ENCODE peak calls at places on chromosomes 1 and 21, in six cellular contexts. A is left lung, I is OCI-LY7, J is tibial nerve, U is fibroblast of lung, W is cardiac muscle cell. R is an unnamed sample. For H3K4me1, the result is how much of the 10 kb centered on the place peaks cover.

GRCh38 chr1:41486053-41486891 is 1.8 kb upstream of the EDN2 start:
- DNase-seq in A (no peak), I (no peak), J (no peak), U (peak), W (no peak), R (no peak)

GRCh38 chr1:212401838-212402582 is 12.7 kb downstream of the PACC1 start:
- DNase-seq in A (no peak), I (no peak), J (no peak), U (peak), W (no peak), R (peak)

GRCh38 chr1:43992232-43992995 is 1.0 kb downstream of the CCDC24 start:
- DNase-seq in A (no peak), I (no peak), J (no peak), U (no peak), W (no peak), R (no peak)

GRCh38 chr1:229199261-229199850 is 71.6 kb upstream of the RAB4A start:
- DNase-seq in A (no peak), I (no peak), J (no peak), U (no peak), W (no peak), R (no peak)

GRCh38 chr1:89609781-89610456 is 23.0 kb upstream of the LRRC8C start:
- DNase-seq in A (no peak), I (no peak), J (no peak), U (no peak), W (no peak), R (no peak)

GRCh38 chr1:227896710-227897655 is 50.7 kb downstream of the WNT9A start:
- DNase-seq in A (peak), I (no peak), J (no peak), U (no peak), W (no peak), R (no peak)

GRCh38 chr1:21891621-21892479 is 45.3 kb downstream of the HSPG2 start:
- DNase-seq in A (no peak), I (no peak), J (no peak), U (no peak), W (no peak), R (no peak)

GRCh38 chr21:25963186-25963585 is 207.4 kb downstream of the APP start:
- DNase-seq in A (no peak), I (no peak), J (no peak), U (peak), W (no peak), R (peak)

GRCh38 chr1:7422966-7423365 is 348.1 kb upstream of the VAMP3 start:
- DNase-seq in A (peak), I (no peak), J (no peak), U (no peak), W (no peak), R (no peak)

GRCh38 chr1:59390307-59390706 is 93.4 kb downstream of the FGGY start:
- DNase-seq in A (no peak), I (no peak), J (no peak), U (no peak), W (no peak), R (no peak)

GRCh38 chr1:102902045-102902444 is 206.3 kb downstream of the COL11A1 start:
- DNase-seq in A (no peak), I (no peak), J (no peak), U (peak), W (no peak), R (no peak)

GRCh38 chr1:102896771-102897170 is 211.6 kb downstream of the COL11A1 start:
- DNase-seq in A (no peak), I (no peak), J (no peak), U (no peak), W (no peak), R (no peak)

GRCh38 chr1:102897537-102897936 is 210.8 kb downstream of the COL11A1 start:
- DNase-seq in A (no peak), I (no peak), J (no peak), U (peak), W (no peak), R (no peak)

GRCh38 chr1:102896286-102896685 is 212.0 kb downstream of the COL11A1 start:
- DNase-seq in A (no peak), I (no peak), J (no peak), U (no peak), W (no peak), R (no peak)

GRCh38 chr1:102899935-102900334 is 208.4 kb downstream of the COL11A1 start:
- DNase-seq in A (no peak), I (no peak), J (no peak), U (no peak), W (no peak), R (no peak)
- TF ChIP-seq CTCF in A (no peak), I (no peak), J (no peak), U (no peak), W (no peak), R (no peak)

DNA sequence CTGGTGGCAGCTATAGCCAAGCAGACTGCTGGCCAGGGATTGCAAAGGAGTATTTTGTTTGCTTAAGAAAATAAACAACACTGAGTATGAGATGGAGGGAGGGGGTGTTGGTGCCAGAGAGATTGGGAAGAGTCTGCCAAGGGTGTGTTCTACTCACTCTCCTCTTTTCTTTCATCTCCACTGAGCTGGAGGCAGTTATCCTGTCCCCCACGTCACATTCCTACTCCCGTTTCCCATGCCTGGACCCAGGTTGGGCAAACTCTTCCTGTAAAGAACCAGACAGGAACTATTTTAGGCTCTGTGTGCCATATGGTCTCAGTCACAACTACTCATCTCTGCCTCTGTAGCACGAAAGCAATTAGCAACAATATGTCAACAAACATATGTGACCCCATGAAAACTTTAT is 1.4 kb upstream of the IL24 start:
- DNase-seq in A (no peak), I (no peak), J (no peak), U (peak), W (no peak), R (no peak)
- H3K4me1 ChIP-seq in A (under half), I (under half), J (under half), U (under half), W (under half), R (half or more)

DNA sequence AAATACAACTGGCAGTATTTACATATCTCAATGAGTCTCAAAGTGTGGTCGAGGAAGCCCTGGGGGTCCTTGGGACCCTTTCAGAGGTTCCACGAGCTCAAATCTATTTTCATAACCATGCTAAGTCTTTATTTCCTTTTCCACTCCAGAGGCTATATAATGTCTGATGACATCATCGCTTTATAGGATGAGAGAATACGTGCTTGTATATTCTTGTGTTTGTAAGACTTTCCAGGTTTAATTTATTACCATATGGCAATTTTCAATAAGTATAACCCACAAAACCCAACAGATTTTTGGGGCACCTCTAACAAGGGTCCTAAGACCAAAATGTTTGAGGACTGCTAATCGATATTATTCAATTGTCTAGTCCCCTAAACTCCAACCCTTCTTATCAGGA is 1.4 kb upstream of the SLC19A2 start:
- DNase-seq in A (no peak), I (no peak), J (no peak), U (peak), W (no peak), R (no peak)
- H3K4me3 ChIP-seq in A (peak), I (no peak), J (peak), U (peak), W (peak), R (no peak)

DNA sequence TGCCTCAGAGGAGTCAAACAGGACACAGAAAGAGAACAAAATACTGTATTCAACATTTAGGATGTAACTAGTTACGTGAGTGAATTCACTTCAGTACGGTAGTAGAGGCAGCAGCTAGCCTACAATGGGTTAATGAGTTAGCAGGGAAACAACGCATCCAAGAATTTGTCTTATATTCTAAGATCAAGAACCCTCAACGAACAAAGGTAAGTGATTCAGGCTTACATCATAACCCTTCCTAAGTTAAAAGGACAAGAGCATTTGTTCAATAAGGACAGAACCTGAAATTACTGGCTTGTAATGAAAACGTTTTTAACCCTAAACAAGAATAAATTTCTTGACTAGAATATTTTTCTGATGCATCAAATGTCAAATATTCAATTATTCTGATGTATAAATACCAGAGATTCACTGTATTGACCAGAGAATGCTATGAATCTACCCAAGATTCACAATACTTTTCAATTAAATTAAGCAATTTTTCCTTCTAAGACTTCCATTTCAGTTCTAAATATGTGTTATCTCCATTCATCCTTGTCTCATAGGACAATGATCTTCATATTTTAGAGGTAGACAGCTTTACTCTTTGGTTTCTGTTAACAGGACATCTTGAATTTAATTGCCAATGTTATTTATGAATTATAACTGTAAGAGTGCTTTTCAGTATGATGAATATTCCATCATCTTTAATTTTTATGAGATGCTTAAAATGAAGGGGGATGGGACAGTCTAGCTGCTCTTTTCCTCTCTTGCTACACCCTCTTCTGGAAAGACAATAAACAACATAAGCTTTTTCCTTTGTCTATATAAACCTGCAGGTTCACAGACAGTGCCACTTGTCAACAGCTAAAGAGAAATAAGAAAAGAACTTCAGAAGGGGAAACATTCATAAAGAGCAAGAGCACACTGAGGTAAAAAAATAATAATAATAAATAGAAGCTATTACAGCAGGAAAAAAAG is 209.5 kb downstream of the SMYD3 start:
- DNase-seq in A (no peak), I (no peak), J (no peak), U (peak), W (no peak), R (peak)
- TF ChIP-seq CTCF in A (no peak), I (no peak), J (no peak), U (no peak), W (no peak), R (no peak)

DNA sequence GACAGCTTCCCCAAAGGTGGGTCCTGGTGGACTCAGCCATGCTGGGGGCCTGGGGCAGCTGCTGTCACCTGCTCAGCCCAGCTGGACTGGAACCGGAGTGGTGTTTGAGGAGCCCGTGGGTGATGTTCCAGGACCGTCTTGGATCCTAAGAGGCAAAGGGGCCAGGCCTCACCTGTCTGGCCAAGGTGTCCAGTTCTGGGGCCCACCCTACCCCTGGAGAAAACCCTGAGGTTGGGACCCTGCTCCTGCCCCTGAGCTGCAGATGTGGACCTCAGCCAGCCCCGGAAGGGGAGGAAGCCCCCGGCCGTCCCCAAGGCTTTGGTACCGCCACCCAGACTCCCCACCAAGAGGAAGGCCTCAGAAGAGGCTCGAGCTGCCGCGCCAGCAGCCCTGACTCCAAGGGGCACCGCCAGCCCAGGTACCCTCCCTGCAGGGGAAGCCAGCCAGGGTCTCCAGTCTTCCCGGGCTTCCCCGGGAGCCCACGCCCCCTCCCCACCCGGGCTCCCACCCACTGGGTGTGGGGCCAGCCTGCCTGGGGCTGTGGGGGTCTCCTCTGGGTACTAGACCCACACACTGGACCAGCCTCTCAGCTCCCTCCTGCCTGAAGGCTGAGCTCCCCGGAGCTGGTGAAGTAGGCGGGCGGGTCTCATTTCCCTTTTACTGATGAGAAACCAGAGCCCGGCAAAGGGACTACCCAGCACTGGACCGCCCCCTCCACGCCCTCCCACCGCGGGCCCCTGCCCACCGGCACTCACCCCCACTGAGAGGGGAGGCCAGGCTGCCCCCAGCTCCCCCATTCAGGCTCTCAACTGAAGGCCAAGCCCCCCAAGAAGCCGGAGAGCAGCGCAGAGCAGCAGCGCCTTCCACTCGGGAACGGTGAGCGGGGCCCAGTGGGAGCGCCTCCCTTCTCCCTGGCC is 1.3 kb downstream of the AIRE start:
- DNase-seq in A (no peak), I (no peak), J (no peak), U (no peak), W (no peak), R (no peak)
- H3K4me1 ChIP-seq in A (under half), I (under half), J (under half), U (under half), W (under half), R (under half)

GRCh38 chr1:215269955-215270354 is 187.4 kb downstream of the KCNK2 start:
- DNase-seq in A (no peak), I (no peak), J (no peak), U (no peak), W (no peak), R (no peak)

GRCh38 chr1:215277537-215277936 is 195.0 kb downstream of the KCNK2 start:
- DNase-seq in A (no peak), I (no peak), J (no peak), U (peak), W (no peak), R (no peak)

GRCh38 chr1:215279682-215280081 is 197.1 kb downstream of the KCNK2 start:
- DNase-seq in A (no peak), I (no peak), J (no peak), U (no peak), W (no peak), R (no peak)

GRCh38 chr1:215276582-215276981 is 194.0 kb downstream of the KCNK2 start:
- DNase-seq in A (no peak), I (no peak), J (no peak), U (no peak), W (peak), R (no peak)

GRCh38 chr1:215273838-215274516 is 191.4 kb downstream of the KCNK2 start:
- DNase-seq in A (no peak), I (no peak), J (no peak), U (peak), W (no peak), R (no peak)
- H3K4me3 ChIP-seq in A (no peak), I (no peak), J (no peak), U (no peak), W (no peak), R (no peak)